ENCODE peak calls at places on chromosomes 16 and 17, in six cellular contexts. P is endodermal cell, O is mesendoderm, X is IMR-90, N is fibroblast of lung, Z is colonic mucosa. E is an unnamed sample. For H3K4me1, the result is how much of the 10 kb centered on the place peaks cover.

GRCh38 chr17:18319604-18320256 is 4.6 kb downstream of the SMCR8 start:
- DNase-seq in P (peak), O (peak), X (peak), N (peak), Z (no peak), E (no peak)

GRCh38 chr17:61621317-61621716 is 30.3 kb upstream of the NACA2 start:
- DNase-seq in P (no peak), O (no peak), X (no peak), N (no peak), Z (no peak), E (no peak)

GRCh38 chr17:36749493-36749892 is 148.1 kb downstream of the MRM1 start:
- DNase-seq in P (no peak), O (no peak), X (no peak), N (no peak), Z (no peak), E (no peak)

GRCh38 chr17:39757931-39758873 is 20.5 kb downstream of the GRB7 start:
- DNase-seq in P (peak), O (no peak), X (no peak), N (peak), Z (no peak), E (no peak)

GRCh38 chr17:41784207-41784744 is 2.2 kb downstream of the JUP start:
- DNase-seq in P (peak), O (peak), X (peak), N (peak), Z (peak), E (no peak)

GRCh38 chr16:30053376-30054015 is 12.1 kb upstream of the ALDOA start:
- DNase-seq in P (peak), O (peak), X (peak), N (peak), Z (no peak), E (no peak)

GRCh38 chr16:23145186-23145585 is 4.1 kb downstream of the USP31 start:
- DNase-seq in P (peak), O (peak), X (no peak), N (peak), Z (no peak), E (no peak)

GRCh38 chr16:88922114-88922825 is 54.7 kb downstream of the CBFA2T3 start:
- DNase-seq in P (peak), O (peak), X (peak), N (peak), Z (peak), E (no peak)

GRCh38 chr16:8644513-8645140 is 23.1 kb downstream of the METTL22 start:
- DNase-seq in P (no peak), O (no peak), X (no peak), N (no peak), Z (no peak), E (no peak)

GRCh38 chr17:60361889-60362288 is 30.0 kb downstream of the USP32 start:
- DNase-seq in P (no peak), O (no peak), X (no peak), N (no peak), Z (no peak), E (no peak)

GRCh38 chr16:58836427-58836826 is 102.3 kb upstream of the GOT2 start:
- DNase-seq in P (no peak), O (no peak), X (no peak), N (no peak), Z (no peak), E (no peak)

GRCh38 chr16:30737794-30738648 is 10.2 kb upstream of the PHKG2 start:
- DNase-seq in P (no peak), O (no peak), X (no peak), N (no peak), Z (no peak), E (no peak)

GRCh38 chr17:78355045-78355641 is 4.7 kb downstream of the SOCS3 start:
- DNase-seq in P (no peak), O (no peak), X (no peak), N (no peak), Z (no peak), E (no peak)

GRCh38 chr16:22664132-22664531 is 149.8 kb upstream of the HS3ST2 start:
- DNase-seq in P (peak), O (no peak), X (no peak), N (no peak), Z (no peak), E (no peak)

GRCh38 chr17:73546121-73546520 is 98.1 kb downstream of the SDK2 start:
- DNase-seq in P (no peak), O (no peak), X (no peak), N (no peak), Z (no peak), E (no peak)

GRCh38 chr16:88760424-88761142 is 24.4 kb downstream of the PIEZO1 start:
- DNase-seq in P (no peak), O (no peak), X (no peak), N (no peak), Z (peak), E (no peak)

GRCh38 chr17:66630828-66631472 is 204.0 kb upstream of the CACNG5 start:
- DNase-seq in P (no peak), O (no peak), X (no peak), N (no peak), Z (no peak), E (no peak)

GRCh38 chr17:66634193-66634592 is 200.7 kb upstream of the CACNG5 start:
- DNase-seq in P (no peak), O (no peak), X (no peak), N (no peak), Z (no peak), E (no peak)

GRCh38 chr17:66635646-66636045 is 199.3 kb upstream of the CACNG5 start:
- DNase-seq in P (no peak), O (no peak), X (no peak), N (no peak), Z (no peak), E (no peak)

GRCh38 chr17:66632716-66633115 is 202.2 kb upstream of the CACNG5 start:
- DNase-seq in P (no peak), O (no peak), X (no peak), N (no peak), Z (no peak), E (no peak)

DNA sequence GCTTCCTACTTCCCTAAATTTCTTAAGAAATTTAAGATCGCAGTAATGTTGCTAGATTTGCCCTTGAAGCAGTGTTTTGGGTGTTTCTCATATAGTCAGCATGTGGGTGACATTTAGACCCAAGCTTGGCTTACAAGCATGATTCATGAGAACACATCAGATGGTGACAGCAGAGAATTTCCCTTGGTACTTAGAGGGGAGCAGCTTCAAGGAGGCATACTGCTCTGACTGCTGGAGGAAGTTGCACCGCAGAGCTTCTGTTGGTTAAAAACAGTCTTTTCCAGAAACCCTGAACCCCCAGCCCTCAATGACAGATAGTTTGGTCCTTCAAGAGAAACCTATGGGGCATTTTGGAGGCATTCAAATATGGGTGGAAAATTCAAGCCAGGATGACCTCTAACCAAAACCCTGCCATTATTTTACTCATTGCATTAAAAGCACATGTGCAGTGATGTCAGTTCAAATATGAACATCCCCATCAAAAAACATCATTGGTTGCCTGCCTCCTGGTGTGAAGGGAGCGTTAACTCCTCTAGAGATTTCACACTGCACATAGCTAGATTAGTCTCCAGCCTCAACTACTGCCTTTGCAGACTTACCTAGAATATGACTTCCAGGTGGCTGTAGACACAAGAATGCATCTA is 201.5 kb upstream of the CACNG5 start:
- DNase-seq in P (no peak), O (no peak), X (peak), N (peak), Z (no peak), E (no peak)
- H3K9ac ChIP-seq in P (no peak), O (no peak), X (no peak), N (no peak), Z (no peak), E (no peak)

GRCh38 chr16:79871906-79872305 is 271.4 kb upstream of the MAF start:
- DNase-seq in P (no peak), O (no peak), X (no peak), N (no peak), Z (no peak), E (no peak)
- H3K4me1 ChIP-seq in P (under half), O (under half), X (under half), N (under half), Z (under half), E (under half)

DNA sequence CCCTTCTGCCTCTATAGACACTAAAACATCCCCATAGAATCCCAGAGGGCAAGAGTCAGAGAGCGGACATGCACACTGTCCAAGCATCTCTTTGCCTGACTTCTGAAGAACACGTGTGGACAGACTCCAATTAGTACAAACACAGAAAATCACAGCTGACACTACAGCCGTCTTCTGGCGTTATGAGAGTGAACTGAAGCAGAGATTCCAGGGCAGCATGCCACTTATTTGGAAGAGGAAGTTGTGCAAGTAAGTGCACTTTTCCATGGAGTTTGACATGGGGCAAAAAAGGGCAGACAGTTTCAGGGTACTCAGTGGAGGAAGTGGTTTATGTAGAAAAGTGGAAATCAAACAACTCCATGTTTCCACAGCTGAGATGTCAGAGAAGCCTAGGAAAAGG is 16.8 kb upstream of the ZNF287 start:
- DNase-seq in P (no peak), O (no peak), X (no peak), N (no peak), Z (peak), E (no peak)
- H3K9ac ChIP-seq in P (no peak), O (no peak), X (no peak), N (no peak), Z (no peak), E (no peak)

GRCh38 chr17:50932584-50932901 is 66.4 kb upstream of the TOB1 start:
- DNase-seq in P (no peak), O (no peak), X (no peak), N (no peak), Z (no peak), E (no peak)
- H3K4me1 ChIP-seq in P (under half), O (under half), X (under half), N (under half), Z (under half), E (under half)

GRCh38 chr17:82231562-82232321 is 2.9 kb downstream of the SLC16A3 start:
- DNase-seq in P (peak), O (peak), X (peak), N (peak), Z (peak), E (no peak)

GRCh38 chr17:82229686-82230626 is 1.1 kb downstream of the SLC16A3 start:
- DNase-seq in P (peak), O (no peak), X (no peak), N (no peak), Z (peak), E (no peak)

GRCh38 chr17:82230627-82231311 is 1.9 kb downstream of the SLC16A3 start:
- DNase-seq in P (peak), O (peak), X (peak), N (peak), Z (peak), E (no peak)

GRCh38 chr17:82232322-82232785 is 3.5 kb downstream of the SLC16A3 start:
- DNase-seq in P (no peak), O (no peak), X (no peak), N (no peak), Z (no peak), E (no peak)

GRCh38 chr17:82231312-82231561 is 2.4 kb downstream of the SLC16A3 start:
- DNase-seq in P (no peak), O (no peak), X (no peak), N (no peak), Z (no peak), E (no peak)
- H3K9ac ChIP-seq in P (peak), O (peak), X (peak), N (peak), Z (peak), E (peak)

GRCh38 chr17:63286254-63286653 is 159.9 kb downstream of the CYB561 start:
- DNase-seq in P (no peak), O (no peak), X (no peak), N (no peak), Z (no peak), E (no peak)
- H3K4me1 ChIP-seq in P (under half), O (under half), X (under half), N (under half), Z (under half), E (under half)

DNA sequence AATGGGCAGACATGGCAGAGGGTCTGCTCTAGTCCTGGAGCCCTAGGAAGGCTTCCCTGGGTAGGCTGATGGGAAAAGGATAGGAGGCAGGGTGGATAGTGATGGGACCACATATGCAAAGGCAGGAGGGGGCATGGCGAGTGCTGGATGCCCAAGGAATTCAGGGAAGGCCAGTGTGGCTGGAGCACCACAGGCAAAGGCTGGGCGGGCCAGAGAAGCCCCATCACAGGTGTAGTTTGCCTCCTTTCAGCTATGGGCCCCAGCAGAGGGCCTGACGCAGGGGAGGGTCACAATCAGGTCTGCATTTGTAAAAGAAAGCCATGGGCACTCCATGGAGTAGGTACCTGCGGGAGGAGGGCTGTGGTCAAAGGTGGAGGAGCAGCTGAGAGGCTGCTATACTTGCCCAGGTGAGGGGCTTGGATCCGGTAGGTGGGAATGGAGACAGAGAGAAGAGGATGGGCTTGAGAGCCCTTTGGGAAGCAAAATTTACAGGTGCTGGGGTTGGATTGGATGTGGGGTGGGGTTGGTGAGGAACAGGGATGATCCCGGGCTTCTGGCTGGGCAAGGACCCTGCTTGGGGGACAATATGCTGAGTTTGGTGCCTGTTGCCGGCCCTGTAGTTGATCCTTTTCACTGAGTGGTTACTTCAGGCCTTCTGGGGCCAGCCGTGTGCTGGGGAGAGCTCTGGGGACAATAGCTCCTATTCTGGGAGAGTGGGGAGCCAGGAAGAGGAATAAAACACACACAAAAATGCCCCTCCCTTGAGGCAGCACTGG is 6.5 kb upstream of the COL1A1 start:
- DNase-seq in P (peak), O (no peak), X (no peak), N (no peak), Z (no peak), E (no peak)
- H3K9ac ChIP-seq in P (no peak), O (no peak), X (no peak), N (no peak), Z (no peak), E (no peak)

GRCh38 chr17:82022310-82022980 is at the start of gene CENPX:
- DNase-seq in P (peak), O (no peak), X (no peak), N (no peak), Z (no peak), E (no peak)

GRCh38 chr17:82021728-82022309 is 859 bp downstream of the CENPX start:
- DNase-seq in P (no peak), O (no peak), X (no peak), N (no peak), Z (peak), E (no peak)

GRCh38 chr17:82024859-82025258 is 1.8 kb downstream of the LRRC45 start:
- DNase-seq in P (no peak), O (no peak), X (no peak), N (no peak), Z (no peak), E (no peak)

GRCh38 chr17:82023447-82024241 is 539 bp downstream of the LRRC45 start:
- DNase-seq in P (peak), O (peak), X (peak), N (peak), Z (no peak), E (no peak)

GRCh38 chr17:82022981-82023446 is at the start of gene LRRC45:
- DNase-seq in P (peak), O (peak), X (peak), N (peak), Z (peak), E (peak)
- H3K4me1 ChIP-seq in P (under half), O (under half), X (under half), N (under half), Z (under half), E (under half)

GRCh38 chr17:75783069-75783783 is 1.4 kb upstream of the UNK start:
- DNase-seq in P (no peak), O (peak), X (peak), N (peak), Z (no peak), E (no peak)
- H3K9ac ChIP-seq in P (no peak), O (no peak), X (peak), N (no peak), Z (no peak), E (peak)